ENCODE peak calls at places on chromosomes 12 and 14, in ten cellular contexts. K, P, A, I, D, B, X, O, S and G are unnamed samples.

GRCh38 chr12:104865080-104865479 is 93.0 kb downstream of the SLC41A2 start:
- DNase-seq in K (no peak), P (no peak), A (peak; percentile 27), I (no peak), D (no peak), B (no peak), X (no peak), O (no peak), S (peak; percentile 7), G (no peak)

GRCh38 chr12:62618948-62619347 is 152.3 kb downstream of the MON2 start:
- DNase-seq in K (no peak), P (no peak), A (no peak), I (no peak), D (no peak), B (no peak), X (no peak), O (no peak), S (no peak), G (no peak)

GRCh38 chr12:118402251-118402650 is 25.9 kb downstream of the SUDS3 start:
- DNase-seq in K (peak; percentile 60), P (no peak), A (no peak), I (no peak), D (peak; percentile 93), B (peak; percentile 90), X (peak; percentile 45), O (peak; percentile 51), S (peak; percentile 3), G (no peak)

GRCh38 chr12:63897931-63898330 is 53.4 kb downstream of the SRGAP1 start:
- DNase-seq in K (no peak), P (no peak), A (no peak), I (no peak), D (no peak), B (no peak), X (peak; percentile 87), O (no peak), S (no peak), G (no peak)

GRCh38 chr14:95294834-95295599 is 24.7 kb downstream of the CLMN start:
- DNase-seq in K (no peak), P (peak; percentile 62), A (no peak), I (no peak), D (no peak), B (no peak), X (peak; percentile 44), O (peak; percentile 94), S (peak; percentile 84), G (no peak)

GRCh38 chr12:93062100-93062419 is 133.0 kb upstream of the EEA1 start:
- DNase-seq in K (no peak), P (no peak), A (no peak), I (peak; percentile 9), D (no peak), B (no peak), X (no peak), O (no peak), S (no peak), G (no peak)

GRCh38 chr12:128572311-128572810 is 251.4 kb downstream of the SLC15A4 start:
- DNase-seq in K (no peak), P (no peak), A (no peak), I (no peak), D (no peak), B (no peak), X (no peak), O (no peak), S (no peak), G (no peak)

GRCh38 chr14:65137648-65138317 is 35.5 kb upstream of the MAX start:
- DNase-seq in K (no peak), P (no peak), A (no peak), I (no peak), D (peak; percentile 6), B (peak; percentile 9), X (peak; percentile 49), O (peak; percentile 61), S (peak; percentile 48), G (no peak)

GRCh38 chr14:20632831-20633771 is 8.4 kb downstream of the OR6S1 start:
- DNase-seq in K (peak; percentile 53), P (no peak), A (peak; percentile 81), I (no peak), D (peak; percentile 85), B (peak; percentile 86), X (peak; percentile 76), O (peak; percentile 84), S (peak; percentile 85), G (peak; percentile 47)

GRCh38 chr12:68746572-68747180 is 700 bp downstream of the SLC35E3 start:
- DNase-seq in K (peak; percentile 29), P (peak; percentile 71), A (peak; percentile 52), I (peak; percentile 42), D (peak; percentile 68), B (peak; percentile 88), X (peak; percentile 79), O (peak; percentile 77), S (peak; percentile 74), G (peak; percentile 24)

GRCh38 chr12:51326762-51327439 is 2.9 kb upstream of the BIN2 start:
- DNase-seq in K (no peak), P (no peak), A (peak; percentile 68), I (no peak), D (peak; percentile 49), B (peak; percentile 63), X (peak; percentile 94), O (peak; percentile 59), S (peak; percentile 61), G (no peak)

DNA sequence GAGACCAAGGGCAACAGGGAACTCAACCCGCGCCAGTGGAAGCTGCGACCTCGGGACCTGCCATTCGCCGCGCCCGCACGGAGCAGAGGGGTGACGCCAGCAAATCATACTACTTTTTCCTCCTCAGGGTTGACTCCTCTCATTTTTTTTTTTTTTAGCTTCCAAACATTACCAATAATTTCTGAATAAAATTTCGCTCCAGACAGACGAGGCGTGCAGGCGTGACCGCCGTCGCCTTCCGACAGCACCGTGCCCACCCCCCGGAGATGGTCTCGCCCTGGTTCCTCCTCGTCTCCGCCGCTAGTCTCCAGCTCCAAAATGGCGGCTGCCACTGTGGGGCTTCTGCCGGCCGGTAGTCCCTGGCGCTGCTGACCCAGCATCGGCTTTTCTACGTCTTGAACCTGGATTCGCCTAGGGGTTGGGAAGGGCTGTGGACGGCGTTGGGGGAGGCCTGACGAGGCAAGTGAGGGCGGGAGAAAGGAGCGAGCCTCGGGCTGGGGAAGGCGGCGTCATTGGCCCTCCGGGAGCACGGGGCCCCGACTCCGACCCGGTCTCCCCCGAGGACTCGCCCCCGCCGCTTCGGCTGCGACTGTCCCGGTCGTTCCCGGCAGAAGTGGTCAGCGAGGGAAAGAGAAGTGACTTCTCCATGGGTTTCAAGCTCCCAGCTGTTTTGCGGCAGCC is at the start of the genes CPSF2 and NDUFB1:
- DNase-seq in K (no peak), P (peak; percentile 87), A (peak; percentile 93), I (peak; percentile 81), D (peak; percentile 72), B (peak; percentile 91), X (peak; percentile 84), O (peak; percentile 82), S (peak; percentile 80), G (peak; percentile 66)
- TF ChIP-seq CTCF in K (no peak), P (no peak), A (no peak), I (no peak), D (no peak), B (no peak), X (no peak), O (no peak), S (no peak), G (no peak)

GRCh38 chr14:88385212-88386101 is at the start of gene SPATA7:
- DNase-seq in K (peak; percentile 56), P (peak; percentile 97), A (peak; percentile 89), I (peak; percentile 95), D (peak; percentile 89), B (peak; percentile 96), X (peak; percentile 94), O (peak; percentile 88), S (peak; percentile 81), G (peak; percentile 83)
- TF ChIP-seq CTCF in K (no peak), P (no peak), A (no peak), I (no peak), D (no peak), B (no peak), X (no peak), O (no peak), S (no peak), G (no peak)

GRCh38 chr14:57712101-57712500 is 153.8 kb downstream of the SLC35F4 start:
- DNase-seq in K (no peak), P (no peak), A (no peak), I (no peak), D (no peak), B (no peak), X (peak; percentile 7), O (no peak), S (no peak), G (no peak)
- TF ChIP-seq CTCF in K (no peak), P (no peak), A (no peak), I (no peak), D (no peak), B (no peak), X (no peak), O (no peak), S (peak; percentile 50), G (no peak)

GRCh38 chr12:15152864-15153263 is 68.4 kb downstream of the RERG start:
- DNase-seq in K (no peak), P (no peak), A (no peak), I (no peak), D (peak; percentile 30), B (peak; percentile 54), X (peak; percentile 84), O (peak; percentile 84), S (peak; percentile 34), G (no peak)

GRCh38 chr12:15154108-15154507 is 67.1 kb downstream of the RERG start:
- DNase-seq in K (no peak), P (no peak), A (no peak), I (no peak), D (no peak), B (no peak), X (no peak), O (no peak), S (no peak), G (no peak)

GRCh38 chr12:15155271-15155670 is 65.9 kb downstream of the RERG start:
- DNase-seq in K (no peak), P (no peak), A (no peak), I (no peak), D (no peak), B (no peak), X (peak; percentile 47), O (peak; percentile 70), S (peak; percentile 41), G (no peak)

GRCh38 chr12:15152456-15152855 is 68.8 kb downstream of the RERG start:
- DNase-seq in K (no peak), P (no peak), A (no peak), I (no peak), D (no peak), B (peak; percentile 49), X (peak; percentile 53), O (peak; percentile 19), S (no peak), G (no peak)

DNA sequence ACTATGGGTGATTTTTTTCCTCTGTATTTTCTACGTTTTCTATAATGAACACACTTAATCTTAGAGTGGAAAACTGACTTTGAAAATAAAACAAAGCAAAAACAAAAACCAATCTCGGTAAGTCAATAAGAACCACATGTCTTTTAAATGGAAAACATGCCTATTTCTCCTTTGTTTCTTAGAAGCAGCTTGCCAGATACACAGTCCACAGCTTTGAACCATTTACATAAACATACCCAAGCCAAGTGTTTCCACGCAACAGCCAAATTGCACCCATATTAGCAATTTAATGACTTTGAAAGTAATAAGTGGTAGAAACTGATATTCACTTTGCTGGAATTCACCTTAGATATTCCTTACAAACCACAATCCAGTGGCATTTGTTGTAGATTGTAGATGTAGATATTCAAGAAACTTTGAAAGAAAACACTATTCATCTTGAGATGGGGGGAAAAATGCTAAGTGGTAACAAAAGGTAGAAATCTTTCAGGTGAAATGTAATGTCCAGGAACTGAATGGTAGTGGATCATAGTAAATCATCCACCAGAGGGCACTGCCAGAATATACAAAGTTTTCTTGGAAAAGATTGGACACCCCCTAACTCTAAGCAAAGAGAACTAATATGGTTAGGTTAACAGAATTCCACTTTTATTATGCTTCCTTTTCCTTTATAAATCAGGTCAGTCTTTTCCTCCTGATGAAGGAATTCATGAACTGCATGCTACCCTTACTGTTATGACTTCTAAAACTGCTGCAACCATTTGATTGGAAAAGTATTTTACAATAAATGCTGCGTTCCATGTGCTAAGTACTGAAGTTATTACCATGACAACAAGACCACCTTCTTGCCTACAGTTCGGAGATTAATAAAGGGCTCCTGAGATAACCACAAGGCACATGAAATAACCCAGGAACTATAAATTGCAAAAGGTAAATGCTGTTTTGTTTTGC is 69.8 kb downstream of the RERG start:
- DNase-seq in K (no peak), P (no peak), A (no peak), I (peak; percentile 28), D (no peak), B (peak; percentile 43), X (peak; percentile 54), O (peak; percentile 49), S (no peak), G (no peak)
- TF ChIP-seq CTCF in K (peak; percentile 53), P (peak; percentile 49), A (peak; percentile 24), I (peak; percentile 61), D (peak; percentile 31), B (peak; percentile 16), X (peak; percentile 53), O (peak; percentile 51), S (peak; percentile 61), G (peak; percentile 69)